ENCODE peak calls at places on chromosomes 2 and 18, in four cellular contexts. A, U, W and L are unnamed samples.

GRCh38 chr2:24917086-24917485 is 3.0 kb downstream of the ADCY3 start:
- DNase-seq in A (peak), U (no peak), W (no peak), L (no peak)

GRCh38 chr2:128300621-128301020 is 18.0 kb downstream of the HS6ST1 start:
- DNase-seq in U (no peak), W (no peak), A (peak), L (no peak)

GRCh38 chr18:1797265-1797664 is 774.0 kb downstream of the METTL4 start:
- DNase-seq in A (no peak), W (no peak), U (no peak), L (no peak)

GRCh38 chr2:29073913-29074312 is 410 bp downstream of the PCARE start:
- DNase-seq in A (no peak), W (no peak), U (no peak), L (no peak)

GRCh38 chr2:181466661-181467576 is 9.7 kb downstream of the ITGA4 start:
- DNase-seq in A (peak), U (no peak), W (peak), L (no peak)

GRCh38 chr2:30514134-30514860 is 67.3 kb downstream of the LCLAT1 start:
- DNase-seq in A (peak), W (peak), U (no peak), L (no peak)

GRCh38 chr2:105522645-105523044 is 123.8 kb upstream of the FHL2 start:
- DNase-seq in A (peak), U (no peak), W (no peak), L (no peak)

GRCh38 chr18:46239549-46239948 is 135.4 kb downstream of the HAUS1 start:
- DNase-seq in U (no peak), A (peak), W (no peak), L (no peak)

GRCh38 chr2:182066439-182067061 is 80.9 kb downstream of the PPP1R1C start:
- DNase-seq in W (no peak), A (peak), U (no peak), L (no peak)

GRCh38 chr2:3605013-3605961 is 10.4 kb downstream of the COLEC11 start:
- DNase-seq in A (peak), W (no peak), U (peak), L (no peak)

GRCh38 chr2:16386000-16386399 is 279.6 kb downstream of the CYRIA start:
- DNase-seq in A (no peak), W (no peak), U (no peak), L (no peak)

GRCh38 chr2:9422321-9423099 is 818 bp downstream of the ITGB1BP1 start:
- DNase-seq in W (peak), U (no peak), A (peak), L (peak)

GRCh38 chr18:48887294-48887904 is 63.4 kb downstream of the SMAD7 start:
- DNase-seq in U (peak), A (no peak), W (no peak), L (no peak)

GRCh38 chr18:7921938-7922587 is 354.9 kb downstream of the PTPRM start:
- DNase-seq in A (peak), W (peak), U (no peak), L (no peak)

GRCh38 chr2:223877771-223878410 is 40.5 kb upstream of the AP1S3 start:
- DNase-seq in A (no peak), U (no peak), W (no peak), L (no peak)

GRCh38 chr2:9408641-9409151 is 14.6 kb downstream of the ITGB1BP1 start:
- DNase-seq in W (peak), U (no peak), A (peak), L (peak)

GRCh38 chr2:27496357-27497287 is at the start of gene GCKR:
- DNase-seq in W (peak), A (peak), U (no peak), L (no peak)

GRCh38 chr2:27497288-27497627 is 619 bp downstream of the GCKR start:
- DNase-seq in A (no peak), W (no peak), U (no peak), L (no peak)

GRCh38 chr2:27494284-27494943 is 586 bp downstream of the FNDC4 start:
- DNase-seq in W (peak), A (peak), U (peak), L (no peak)

GRCh38 chr2:27494944-27495554 is at the start of gene FNDC4:
- DNase-seq in U (no peak), W (peak), A (peak), L (no peak)

DNA sequence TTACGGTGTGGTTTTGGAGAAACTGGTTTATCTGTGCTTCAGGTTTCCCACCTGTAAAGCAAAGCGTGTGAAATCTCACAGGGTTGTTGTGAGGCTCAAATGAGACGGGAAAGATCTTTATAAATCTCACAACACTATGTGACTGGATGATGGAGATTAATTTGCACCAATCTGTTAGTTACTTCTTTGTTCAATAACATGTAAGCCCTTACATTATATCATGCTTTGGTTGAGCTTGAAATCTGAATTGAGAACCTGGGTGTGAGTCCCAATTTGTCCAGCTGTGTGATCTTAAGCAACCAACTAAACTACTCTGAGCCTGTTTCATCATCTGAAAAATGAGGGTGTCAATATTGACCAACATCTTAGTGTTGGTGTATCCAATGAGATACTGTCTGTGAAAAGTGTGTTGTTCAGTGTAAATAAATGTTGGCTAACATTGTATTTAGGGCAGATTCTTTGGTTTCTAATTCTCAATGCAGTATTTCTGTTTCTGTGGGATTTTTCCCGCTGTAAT is 741 bp upstream of the GCKR start:
- DNase-seq in A (no peak), U (no peak), W (no peak), L (no peak)
- H3K4me3 ChIP-seq in A (no peak), U (no peak), W (no peak), L (no peak)

GRCh38 chr18:36094431-36094830 is 27.1 kb upstream of the RPRD1A start:
- DNase-seq in U (no peak), W (no peak), A (no peak), L (peak)

GRCh38 chr18:36101943-36102342 is 27.2 kb downstream of the SLC39A6 start:
- DNase-seq in U (no peak), A (no peak), W (no peak), L (no peak)

GRCh38 chr18:36096955-36097354 is 29.6 kb upstream of the RPRD1A start:
- DNase-seq in U (no peak), A (no peak), W (no peak), L (peak)

GRCh38 chr18:36099311-36099710 is 29.8 kb downstream of the SLC39A6 start:
- DNase-seq in W (no peak), A (no peak), U (no peak), L (no peak)

GRCh38 chr18:36095936-36096519 is 28.7 kb upstream of the RPRD1A start:
- DNase-seq in A (peak), W (no peak), U (no peak), L (peak)
- TF ChIP-seq CTCF in A (peak), W (peak), U (peak), L (peak)

GRCh38 chr2:56361844-56362243 is 178.1 kb downstream of the CCDC85A start:
- DNase-seq in U (no peak), W (no peak), A (no peak), L (no peak)

GRCh38 chr2:56357655-56358295 is 174.0 kb downstream of the CCDC85A start:
- DNase-seq in A (peak), U (no peak), W (no peak), L (no peak)
- H3K4me3 ChIP-seq in A (no peak), U (no peak), W (no peak), L (no peak)

GRCh38 chr2:120176526-120176925 is 46.7 kb downstream of the TMEM185B start:
- DNase-seq in W (no peak), A (no peak), U (no peak), L (no peak)

GRCh38 chr2:120175000-120175581 is 48.1 kb downstream of the TMEM185B start:
- DNase-seq in U (no peak), A (peak), W (peak), L (peak)

GRCh38 chr2:120177973-120178372 is 45.2 kb downstream of the TMEM185B start:
- DNase-seq in W (no peak), A (no peak), U (no peak), L (no peak)

GRCh38 chr2:120180066-120180465 is 43.1 kb downstream of the TMEM185B start:
- DNase-seq in U (no peak), A (no peak), W (no peak), L (no peak)

GRCh38 chr2:120177011-120177621 is 46.1 kb downstream of the TMEM185B start:
- DNase-seq in W (no peak), U (no peak), A (no peak), L (no peak)
- TF ChIP-seq CTCF in W (no peak), U (no peak), A (no peak), L (no peak)

GRCh38 chr2:52749764-52750163 is 1017.8 kb upstream of the CHAC2 start:
- DNase-seq in U (no peak), W (no peak), A (no peak), L (no peak)
- H3K4me3 ChIP-seq in U (no peak), W (no peak), A (no peak), L (no peak)